ENCODE peak calls at places on chromosome 15, in ten cellular contexts. One of them, this sample, is unnamed.

GRCh38 chr15:92907880-92908279 is 7.8 kb downstream of the CHD2 start:
- DNase-seq in iPS DF 6.9: no peak
- DNase-seq in PC-3: peak; percentile 65
- DNase-seq in adrenal gland: peak; percentile 60
- DNase-seq in right cardiac atrium: peak; percentile 56
- DNase-seq in kidney: no peak
- DNase-seq in heart left ventricle: peak; percentile 47
- DNase-seq in breast epithelium: no peak
- DNase-seq in A549: peak; percentile 78
- DNase-seq in uterus: peak; percentile 46
- DNase-seq in this sample: no peak

GRCh38 chr15:71780349-71780976 is 29.9 kb upstream of the NR2E3 start:
- DNase-seq in iPS DF 6.9: peak; percentile 79
- DNase-seq in PC-3: peak; percentile 74
- DNase-seq in adrenal gland: peak; percentile 35
- DNase-seq in right cardiac atrium: no peak
- DNase-seq in kidney: no peak
- DNase-seq in heart left ventricle: no peak
- DNase-seq in breast epithelium: no peak
- DNase-seq in A549: peak; percentile 90
- DNase-seq in uterus: no peak
- DNase-seq in this sample: no peak

GRCh38 chr15:92429378-92430066 is 35.8 kb downstream of the ST8SIA2 start:
- DNase-seq in iPS DF 6.9: peak; percentile 18
- DNase-seq in PC-3: peak; percentile 56
- DNase-seq in adrenal gland: peak; percentile 44
- DNase-seq in right cardiac atrium: no peak
- DNase-seq in kidney: no peak
- DNase-seq in heart left ventricle: no peak
- DNase-seq in breast epithelium: no peak
- DNase-seq in A549: peak; percentile 81
- DNase-seq in uterus: no peak
- DNase-seq in this sample: no peak

GRCh38 chr15:55999635-56000034 is 6.2 kb upstream of the NEDD4 start:
- DNase-seq in iPS DF 6.9: no peak
- DNase-seq in PC-3: peak; percentile 59
- DNase-seq in adrenal gland: no peak
- DNase-seq in right cardiac atrium: no peak
- DNase-seq in kidney: no peak
- DNase-seq in heart left ventricle: no peak
- DNase-seq in breast epithelium: no peak
- DNase-seq in A549: no peak
- DNase-seq in uterus: no peak
- DNase-seq in this sample: no peak

GRCh38 chr15:56879502-56879901 is 38.9 kb upstream of the TCF12 start:
- DNase-seq in iPS DF 6.9: no peak
- DNase-seq in PC-3: no peak
- DNase-seq in adrenal gland: no peak
- DNase-seq in right cardiac atrium: no peak
- DNase-seq in kidney: no peak
- DNase-seq in heart left ventricle: no peak
- DNase-seq in breast epithelium: no peak
- DNase-seq in A549: no peak
- DNase-seq in uterus: no peak
- DNase-seq in this sample: peak; percentile 23

GRCh38 chr15:99574048-99574447 is 8.3 kb downstream of the MEF2A start:
- DNase-seq in iPS DF 6.9: no peak
- DNase-seq in PC-3: no peak
- DNase-seq in adrenal gland: no peak
- DNase-seq in right cardiac atrium: no peak
- DNase-seq in kidney: no peak
- DNase-seq in heart left ventricle: no peak
- DNase-seq in breast epithelium: no peak
- DNase-seq in A549: no peak
- DNase-seq in uterus: no peak
- DNase-seq in this sample: no peak

GRCh38 chr15:74055804-74056203 is 26.5 kb downstream of the GOLGA6A start:
- DNase-seq in iPS DF 6.9: no peak
- DNase-seq in PC-3: no peak
- DNase-seq in adrenal gland: no peak
- DNase-seq in right cardiac atrium: no peak
- DNase-seq in kidney: peak; percentile 3
- DNase-seq in heart left ventricle: no peak
- DNase-seq in breast epithelium: no peak
- DNase-seq in A549: no peak
- DNase-seq in uterus: no peak
- DNase-seq in this sample: no peak

GRCh38 chr15:55526559-55527036 is 18.6 kb upstream of the DNAAF4 start:
- DNase-seq in iPS DF 6.9: peak; percentile 29
- DNase-seq in PC-3: peak; percentile 53
- DNase-seq in adrenal gland: peak; percentile 47
- DNase-seq in right cardiac atrium: peak; percentile 18
- DNase-seq in kidney: no peak
- DNase-seq in heart left ventricle: no peak
- DNase-seq in breast epithelium: no peak
- DNase-seq in A549: peak; percentile 69
- DNase-seq in uterus: no peak
- DNase-seq in this sample: no peak

GRCh38 chr15:56798639-56799038 is 65.3 kb upstream of the ZNF280D start:
- DNase-seq in iPS DF 6.9: no peak
- DNase-seq in PC-3: no peak
- DNase-seq in adrenal gland: no peak
- DNase-seq in right cardiac atrium: no peak
- DNase-seq in kidney: no peak
- DNase-seq in heart left ventricle: peak; percentile 67
- DNase-seq in breast epithelium: no peak
- DNase-seq in A549: no peak
- DNase-seq in uterus: no peak
- DNase-seq in this sample: no peak

GRCh38 chr15:31526916-31527690 is 200.5 kb downstream of the KLF13 start:
- DNase-seq in iPS DF 6.9: no peak
- DNase-seq in PC-3: no peak
- DNase-seq in adrenal gland: no peak
- DNase-seq in right cardiac atrium: no peak
- DNase-seq in kidney: no peak
- DNase-seq in heart left ventricle: no peak
- DNase-seq in breast epithelium: no peak
- DNase-seq in A549: no peak
- DNase-seq in uterus: no peak
- DNase-seq in this sample: no peak

GRCh38 chr15:39730552-39730951 is 52.1 kb downstream of the FSIP1 start:
- DNase-seq in iPS DF 6.9: no peak
- DNase-seq in PC-3: no peak
- DNase-seq in adrenal gland: no peak
- DNase-seq in right cardiac atrium: no peak
- DNase-seq in kidney: no peak
- DNase-seq in heart left ventricle: no peak
- DNase-seq in breast epithelium: no peak
- DNase-seq in A549: peak; percentile 69
- DNase-seq in uterus: no peak
- DNase-seq in this sample: no peak
- H3K4me1 ChIP-seq in iPS DF 6.9: peaks cover 2% of the 10 kb centered on the region
- H3K4me1 ChIP-seq in PC-3: no peaks in the 10 kb centered on the region
- H3K4me1 ChIP-seq in adrenal gland: no peaks in the 10 kb centered on the region
- H3K4me1 ChIP-seq in right cardiac atrium: no peaks in the 10 kb centered on the region
- H3K4me1 ChIP-seq in kidney: no peaks in the 10 kb centered on the region
- H3K4me1 ChIP-seq in heart left ventricle: no peaks in the 10 kb centered on the region
- H3K4me1 ChIP-seq in breast epithelium: no peaks in the 10 kb centered on the region
- H3K4me1 ChIP-seq in A549: peaks cover 16% of the 10 kb centered on the region
- H3K4me1 ChIP-seq in uterus: no peaks in the 10 kb centered on the region
- H3K4me1 ChIP-seq in this sample: no peaks in the 10 kb centered on the region

GRCh38 chr15:68229386-68230156 is at the start of gene CLN6:
- DNase-seq in iPS DF 6.9: no peak
- DNase-seq in PC-3: peak; percentile 71
- DNase-seq in adrenal gland: peak; percentile 78
- DNase-seq in right cardiac atrium: peak; percentile 83
- DNase-seq in kidney: peak; percentile 94
- DNase-seq in heart left ventricle: peak; percentile 85
- DNase-seq in breast epithelium: peak; percentile 76
- DNase-seq in A549: peak; percentile 83
- DNase-seq in uterus: peak; percentile 80
- DNase-seq in this sample: peak; percentile 88
- H3K4me1 ChIP-seq in iPS DF 6.9: peaks cover 1% of the 10 kb centered on the region
- H3K4me1 ChIP-seq in PC-3: peaks cover 16% of the 10 kb centered on the region
- H3K4me1 ChIP-seq in adrenal gland: peaks cover 27% of the 10 kb centered on the region
- H3K4me1 ChIP-seq in right cardiac atrium: no peaks in the 10 kb centered on the region
- H3K4me1 ChIP-seq in kidney: peaks cover 15% of the 10 kb centered on the region
- H3K4me1 ChIP-seq in heart left ventricle: peaks cover 5% of the 10 kb centered on the region
- H3K4me1 ChIP-seq in breast epithelium: peaks cover 5% of the 10 kb centered on the region
- H3K4me1 ChIP-seq in A549: peaks cover 25% of the 10 kb centered on the region
- H3K4me1 ChIP-seq in uterus: peaks cover 5% of the 10 kb centered on the region
- H3K4me1 ChIP-seq in this sample: peaks cover 25% of the 10 kb centered on the region

GRCh38 chr15:28886431-28887343 is 913 bp downstream of the APBA2 start:
- DNase-seq in iPS DF 6.9: no peak
- DNase-seq in PC-3: no peak
- DNase-seq in adrenal gland: no peak
- DNase-seq in right cardiac atrium: no peak
- DNase-seq in kidney: peak; percentile 32
- DNase-seq in heart left ventricle: no peak
- DNase-seq in breast epithelium: no peak
- DNase-seq in A549: no peak
- DNase-seq in uterus: no peak
- DNase-seq in this sample: no peak
- H3K4me1 ChIP-seq in iPS DF 6.9: peaks cover 4% of the 10 kb centered on the region
- H3K4me1 ChIP-seq in PC-3: peaks cover 29% of the 10 kb centered on the region
- H3K4me1 ChIP-seq in adrenal gland: peaks cover 3% of the 10 kb centered on the region
- H3K4me1 ChIP-seq in right cardiac atrium: no peaks in the 10 kb centered on the region
- H3K4me1 ChIP-seq in kidney: no peaks in the 10 kb centered on the region
- H3K4me1 ChIP-seq in heart left ventricle: no peaks in the 10 kb centered on the region
- H3K4me1 ChIP-seq in breast epithelium: no peaks in the 10 kb centered on the region
- H3K4me1 ChIP-seq in A549: peaks cover 13% of the 10 kb centered on the region
- H3K4me1 ChIP-seq in uterus: peaks cover 10% of the 10 kb centered on the region
- H3K4me1 ChIP-seq in this sample: peaks cover 3% of the 10 kb centered on the region

GRCh38 chr15:78060232-78060631 is 17.3 kb downstream of the TBC1D2B start:
- DNase-seq in iPS DF 6.9: no peak
- DNase-seq in PC-3: no peak
- DNase-seq in adrenal gland: no peak
- DNase-seq in right cardiac atrium: no peak
- DNase-seq in kidney: no peak
- DNase-seq in heart left ventricle: no peak
- DNase-seq in breast epithelium: no peak
- DNase-seq in A549: no peak
- DNase-seq in uterus: no peak
- DNase-seq in this sample: no peak

GRCh38 chr15:78057803-78058202 is 19.7 kb downstream of the TBC1D2B start:
- DNase-seq in iPS DF 6.9: no peak
- DNase-seq in PC-3: no peak
- DNase-seq in adrenal gland: no peak
- DNase-seq in right cardiac atrium: no peak
- DNase-seq in kidney: no peak
- DNase-seq in heart left ventricle: no peak
- DNase-seq in breast epithelium: no peak
- DNase-seq in A549: no peak
- DNase-seq in uterus: no peak
- DNase-seq in this sample: no peak

GRCh38 chr15:78059110-78059839 is 18.2 kb downstream of the TBC1D2B start:
- DNase-seq in iPS DF 6.9: no peak
- DNase-seq in PC-3: peak; percentile 11
- DNase-seq in adrenal gland: no peak
- DNase-seq in right cardiac atrium: no peak
- DNase-seq in kidney: no peak
- DNase-seq in heart left ventricle: no peak
- DNase-seq in breast epithelium: no peak
- DNase-seq in A549: no peak
- DNase-seq in uterus: no peak
- DNase-seq in this sample: no peak

GRCh38 chr15:78056714-78057269 is 20.7 kb downstream of the TBC1D2B start:
- DNase-seq in iPS DF 6.9: no peak
- DNase-seq in PC-3: peak; percentile 54
- DNase-seq in adrenal gland: no peak
- DNase-seq in right cardiac atrium: no peak
- DNase-seq in kidney: peak; percentile 51
- DNase-seq in heart left ventricle: peak; percentile 67
- DNase-seq in breast epithelium: no peak
- DNase-seq in A549: no peak
- DNase-seq in uterus: no peak
- DNase-seq in this sample: peak; percentile 60

GRCh38 chr15:78058401-78058935 is 19.0 kb downstream of the TBC1D2B start:
- DNase-seq in iPS DF 6.9: no peak
- DNase-seq in PC-3: no peak
- DNase-seq in adrenal gland: no peak
- DNase-seq in right cardiac atrium: no peak
- DNase-seq in kidney: peak; percentile 23
- DNase-seq in heart left ventricle: no peak
- DNase-seq in breast epithelium: no peak
- DNase-seq in A549: no peak
- DNase-seq in uterus: no peak
- DNase-seq in this sample: no peak
- H3K4me1 ChIP-seq in iPS DF 6.9: peaks cover 2% of the 10 kb centered on the region
- H3K4me1 ChIP-seq in PC-3: peaks cover 21% of the 10 kb centered on the region
- H3K4me1 ChIP-seq in adrenal gland: peaks cover 92% of the 10 kb centered on the region
- H3K4me1 ChIP-seq in right cardiac atrium: peaks cover 11% of the 10 kb centered on the region
- H3K4me1 ChIP-seq in kidney: peaks cover 23% of the 10 kb centered on the region
- H3K4me1 ChIP-seq in heart left ventricle: peaks cover 23% of the 10 kb centered on the region
- H3K4me1 ChIP-seq in breast epithelium: peaks cover 2% of the 10 kb centered on the region
- H3K4me1 ChIP-seq in A549: peaks cover 44% of the 10 kb centered on the region
- H3K4me1 ChIP-seq in uterus: peaks cover 25% of the 10 kb centered on the region
- H3K4me1 ChIP-seq in this sample: peaks cover 69% of the 10 kb centered on the region

GRCh38 chr15:52382647-52383046 is 87.0 kb upstream of the MYO5C start:
- DNase-seq in iPS DF 6.9: no peak
- DNase-seq in PC-3: no peak
- DNase-seq in adrenal gland: no peak
- DNase-seq in right cardiac atrium: no peak
- DNase-seq in kidney: no peak
- DNase-seq in heart left ventricle: no peak
- DNase-seq in breast epithelium: no peak
- DNase-seq in A549: no peak
- DNase-seq in uterus: no peak
- DNase-seq in this sample: no peak

GRCh38 chr15:52383100-52383588 is 87.5 kb upstream of the MYO5C start:
- DNase-seq in iPS DF 6.9: no peak
- DNase-seq in PC-3: peak; percentile 37
- DNase-seq in adrenal gland: no peak
- DNase-seq in right cardiac atrium: no peak
- DNase-seq in kidney: no peak
- DNase-seq in heart left ventricle: no peak
- DNase-seq in breast epithelium: no peak
- DNase-seq in A549: no peak
- DNase-seq in uterus: no peak
- DNase-seq in this sample: no peak

GRCh38 chr15:52391074-52391473 is 95.5 kb upstream of the MYO5C start:
- DNase-seq in iPS DF 6.9: no peak
- DNase-seq in PC-3: no peak
- DNase-seq in adrenal gland: no peak
- DNase-seq in right cardiac atrium: no peak
- DNase-seq in kidney: no peak
- DNase-seq in heart left ventricle: no peak
- DNase-seq in breast epithelium: no peak
- DNase-seq in A549: no peak
- DNase-seq in uterus: no peak
- DNase-seq in this sample: no peak

GRCh38 chr15:52385670-52386069 is 90.1 kb upstream of the MYO5C start:
- DNase-seq in iPS DF 6.9: no peak
- DNase-seq in PC-3: no peak
- DNase-seq in adrenal gland: no peak
- DNase-seq in right cardiac atrium: no peak
- DNase-seq in kidney: no peak
- DNase-seq in heart left ventricle: no peak
- DNase-seq in breast epithelium: no peak
- DNase-seq in A549: no peak
- DNase-seq in uterus: no peak
- DNase-seq in this sample: no peak
- H3K4me1 ChIP-seq in iPS DF 6.9: no peaks in the 10 kb centered on the region
- H3K4me1 ChIP-seq in PC-3: peaks cover 13% of the 10 kb centered on the region
- H3K4me1 ChIP-seq in adrenal gland: no peaks in the 10 kb centered on the region
- H3K4me1 ChIP-seq in right cardiac atrium: no peaks in the 10 kb centered on the region
- H3K4me1 ChIP-seq in kidney: no peaks in the 10 kb centered on the region
- H3K4me1 ChIP-seq in heart left ventricle: no peaks in the 10 kb centered on the region
- H3K4me1 ChIP-seq in breast epithelium: no peaks in the 10 kb centered on the region
- H3K4me1 ChIP-seq in A549: no peaks in the 10 kb centered on the region
- H3K4me1 ChIP-seq in uterus: no peaks in the 10 kb centered on the region
- H3K4me1 ChIP-seq in this sample: no peaks in the 10 kb centered on the region

GRCh38 chr15:85031086-85031943 is 49.7 kb downstream of the PDE8A start:
- DNase-seq in iPS DF 6.9: no peak
- DNase-seq in PC-3: no peak
- DNase-seq in adrenal gland: no peak
- DNase-seq in right cardiac atrium: no peak
- DNase-seq in kidney: no peak
- DNase-seq in heart left ventricle: no peak
- DNase-seq in breast epithelium: no peak
- DNase-seq in A549: no peak
- DNase-seq in uterus: no peak
- DNase-seq in this sample: no peak
- H3K4me1 ChIP-seq in iPS DF 6.9: peaks cover 1% of the 10 kb centered on the region
- H3K4me1 ChIP-seq in PC-3: peaks cover 12% of the 10 kb centered on the region
- H3K4me1 ChIP-seq in adrenal gland: peaks cover 74% of the 10 kb centered on the region
- H3K4me1 ChIP-seq in right cardiac atrium: peaks cover 12% of the 10 kb centered on the region
- H3K4me1 ChIP-seq in kidney: peaks cover 48% of the 10 kb centered on the region
- H3K4me1 ChIP-seq in heart left ventricle: peaks cover 22% of the 10 kb centered on the region
- H3K4me1 ChIP-seq in breast epithelium: no peaks in the 10 kb centered on the region
- H3K4me1 ChIP-seq in A549: peaks cover 95% of the 10 kb centered on the region
- H3K4me1 ChIP-seq in uterus: peaks cover 5% of the 10 kb centered on the region
- H3K4me1 ChIP-seq in this sample: peaks cover 67% of the 10 kb centered on the region

This sample was measured in mucosa of descending colon.